ENCODE peak calls at places on chromosomes 1 and 21, in eight cellular contexts. Y, S, Z, L, O, X, G and C are unnamed samples.

GRCh38 chr1:1990222-1990621 is 13.4 kb downstream of the CFAP74 start:
- DNase-seq in Y (no peak), S (no peak), Z (peak; percentile 13), L (no peak), O (no peak), X (no peak), G (no peak), C (no peak)

GRCh38 chr1:40450491-40451237 is 388 bp downstream of the ZFP69B start:
- DNase-seq in Y (peak; percentile 71), S (peak; percentile 23), Z (peak; percentile 6), L (peak; percentile 31), O (no peak), X (peak; percentile 52), G (no peak), C (peak; percentile 4)

GRCh38 chr1:218165687-218166088 is 119.4 kb upstream of the RRP15 start:
- DNase-seq in Y (peak; percentile 2), S (no peak), Z (no peak), L (no peak), O (no peak), X (no peak), G (no peak), C (no peak)

GRCh38 chr1:203593143-203593542 is 33.5 kb upstream of the ATP2B4 start:
- DNase-seq in Y (no peak), S (no peak), Z (no peak), L (no peak), O (no peak), X (no peak), G (no peak), C (no peak)

GRCh38 chr1:13731897-13732296 is 31.9 kb downstream of the PRDM2 start:
- DNase-seq in Y (no peak), S (no peak), Z (no peak), L (no peak), O (no peak), X (no peak), G (no peak), C (no peak)

GRCh38 chr1:98086156-98086555 is 165.3 kb upstream of the DPYD start:
- DNase-seq in Y (peak; percentile 81), S (no peak), Z (no peak), L (no peak), O (no peak), X (no peak), G (no peak), C (no peak)

GRCh38 chr1:172754609-172755008 is 95.7 kb downstream of the FASLG start:
- DNase-seq in Y (no peak), S (no peak), Z (no peak), L (no peak), O (no peak), X (no peak), G (no peak), C (no peak)

GRCh38 chr1:70084314-70084915 is 121.0 kb downstream of the LRRC40 start:
- DNase-seq in Y (peak; percentile 63), S (no peak), Z (no peak), L (no peak), O (no peak), X (no peak), G (no peak), C (no peak)

GRCh38 chr1:202023033-202023433 is 12.6 kb downstream of the ELF3 start:
- DNase-seq in Y (no peak), S (peak; percentile 97), Z (no peak), L (peak; percentile 94), O (no peak), X (no peak), G (no peak), C (no peak)

GRCh38 chr1:58929667-58930325 is 145.9 kb upstream of the JUN start:
- DNase-seq in Y (no peak), S (peak; percentile 91), Z (no peak), L (peak; percentile 66), O (no peak), X (no peak), G (no peak), C (no peak)

GRCh38 chr1:58921751-58922150 is 137.9 kb upstream of the JUN start:
- DNase-seq in Y (no peak), S (no peak), Z (no peak), L (no peak), O (no peak), X (no peak), G (no peak), C (no peak)

GRCh38 chr1:214670098-214670497 is 67.1 kb downstream of the CENPF start:
- DNase-seq in Y (peak; percentile 96), S (peak; percentile 20), Z (peak; percentile 76), L (peak; percentile 33), O (no peak), X (no peak), G (no peak), C (no peak)

GRCh38 chr1:155207578-155208405 is at the start of gene THBS3:
- DNase-seq in Y (peak; percentile 32), S (peak; percentile 44), Z (no peak), L (no peak), O (no peak), X (peak; percentile 64), G (no peak), C (peak; percentile 52)

GRCh38 chr1:204592246-204592948 is 76.2 kb downstream of the MDM4 start:
- DNase-seq in Y (no peak), S (no peak), Z (no peak), L (no peak), O (no peak), X (no peak), G (no peak), C (no peak)

GRCh38 chr21:16084776-16085364 is 355.1 kb downstream of the USP25 start:
- DNase-seq in Y (no peak), S (no peak), Z (peak; percentile 45), L (no peak), O (no peak), X (no peak), G (peak; percentile 16), C (no peak)

GRCh38 chr1:61253059-61253735 is 170.8 kb downstream of the NFIA start:
- DNase-seq in Y (peak; percentile 94), S (peak; percentile 89), Z (peak; percentile 96), L (peak; percentile 76), O (no peak), X (no peak), G (no peak), C (no peak)

GRCh38 chr1:208595745-208596144 is 351.6 kb upstream of the PLXNA2 start:
- DNase-seq in Y (peak; percentile 70), S (no peak), Z (no peak), L (no peak), O (no peak), X (no peak), G (no peak), C (no peak)

GRCh38 chr1:64192290-64192689 is 11.1 kb upstream of the UBE2U start:
- DNase-seq in Y (no peak), S (no peak), Z (no peak), L (no peak), O (no peak), X (no peak), G (no peak), C (no peak)

GRCh38 chr1:25699501-25700089 is 83.0 kb downstream of the MAN1C1 start:
- DNase-seq in Y (no peak), S (no peak), Z (no peak), L (no peak), O (no peak), X (no peak), G (peak; percentile 41), C (peak; percentile 44)

GRCh38 chr1:61448934-61449368 is 276.0 kb downstream of the TM2D1 start:
- DNase-seq in Y (no peak), S (peak; percentile 42), Z (peak; percentile 90), L (no peak), O (no peak), X (no peak), G (peak; percentile 53), C (no peak)

GRCh38 chr1:20126806-20127440 is 7.6 kb upstream of the PLA2G2D start:
- DNase-seq in Y (no peak), S (no peak), Z (no peak), L (no peak), O (no peak), X (no peak), G (no peak), C (no peak)

GRCh38 chr1:27307851-27308598 is 13.9 kb upstream of the TMEM222 start:
- DNase-seq in Y (no peak), S (no peak), Z (no peak), L (no peak), O (no peak), X (no peak), G (no peak), C (no peak)

GRCh38 chr1:209389258-209389657 is 194.3 kb upstream of the CAMK1G start:
- DNase-seq in Y (peak; percentile 75), S (no peak), Z (no peak), L (no peak), O (no peak), X (no peak), G (no peak), C (no peak)

GRCh38 chr1:167899253-167899681 is 14.7 kb downstream of the ADCY10 start:
- DNase-seq in Y (no peak), S (no peak), Z (peak; percentile 21), L (peak; percentile 93), O (no peak), X (no peak), G (peak; percentile 71), C (no peak)

GRCh38 chr1:109454497-109455133 is 11.7 kb upstream of the SYPL2 start:
- DNase-seq in Y (no peak), S (no peak), Z (no peak), L (no peak), O (no peak), X (no peak), G (no peak), C (no peak)
- TF ChIP-seq CTCF in Y (no peak), S (no peak), Z (no peak), L (no peak), O (no peak), X (no peak), G (no peak), C (no peak)

GRCh38 chr1:223411309-223411708 is 18.1 kb downstream of the CCDC185 start:
- DNase-seq in Y (peak; percentile 11), S (no peak), Z (no peak), L (no peak), O (no peak), X (no peak), G (no peak), C (no peak)
- TF ChIP-seq CTCF in Y (no peak), S (no peak), Z (no peak), L (no peak), O (no peak), X (no peak), G (no peak), C (no peak)

GRCh38 chr1:150971583-150972416 is 2.8 kb downstream of the CERS2 start:
- DNase-seq in Y (no peak), S (no peak), Z (no peak), L (no peak), O (no peak), X (peak; percentile 50), G (no peak), C (no peak)
- TF ChIP-seq CTCF in Y (peak; percentile 8), S (no peak), Z (no peak), L (no peak), O (peak; percentile 33), X (peak; percentile 40), G (no peak), C (no peak)

DNA sequence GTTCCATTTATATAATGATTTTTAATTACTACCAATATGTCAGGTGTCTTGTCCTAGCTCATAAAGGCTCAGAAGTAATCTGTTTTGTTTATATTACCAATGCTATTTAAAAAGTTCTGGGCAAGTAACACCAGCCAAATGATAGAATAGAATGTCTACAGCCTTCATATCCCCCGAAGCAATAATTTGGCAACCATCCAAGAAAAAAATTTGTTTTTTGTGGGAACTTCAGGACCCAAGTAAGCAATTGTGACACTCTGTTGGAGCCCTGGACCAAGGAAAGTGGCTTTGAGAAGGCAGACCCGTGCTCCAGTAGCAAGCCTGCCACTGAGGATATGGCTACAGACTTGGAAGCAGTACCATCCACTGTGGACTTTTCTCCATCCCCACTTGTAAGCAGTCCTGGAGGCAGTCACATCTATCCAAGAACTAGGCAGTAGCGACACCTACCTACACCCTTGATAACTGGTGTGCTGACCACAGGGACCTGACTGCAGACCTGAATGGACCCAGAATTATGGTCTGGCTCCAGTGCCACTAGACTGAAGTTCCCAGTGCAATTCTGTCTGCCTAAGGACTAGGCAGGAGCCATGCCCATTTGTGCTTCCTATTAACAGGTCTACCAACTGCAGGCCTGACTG is 870.7 kb upstream of the ADGRL2 start:
- DNase-seq in Y (no peak), S (no peak), Z (no peak), L (no peak), O (no peak), X (no peak), G (no peak), C (no peak)
- TF ChIP-seq CTCF in Y (no peak), S (no peak), Z (no peak), L (no peak), O (peak; percentile 18), X (no peak), G (no peak), C (no peak)